ENCODE peak calls at places on chromosome 21, in five cellular contexts. One of them, this sample, is unnamed.

GRCh38 chr21:43639470-43640178 is 19.7 kb downstream of the HSF2BP start:
- DNase-seq in NCI-H187: no peak
- DNase-seq in amniotic stem cell: no peak
- DNase-seq in activated gamma-delta T cell treated with anti-CD3 and anti-CD28 coated beads, Interleukin-2, amount 50 U/mL, for 16 hours: no peak
- DNase-seq in NCI-H1092: no peak
- DNase-seq in this sample: no peak

GRCh38 chr21:43991447-43991991 is 20.6 kb upstream of the TRAPPC10 start:
- DNase-seq in NCI-H187: no peak
- DNase-seq in amniotic stem cell: no peak
- DNase-seq in activated gamma-delta T cell treated with anti-CD3 and anti-CD28 coated beads, Interleukin-2, amount 50 U/mL, for 16 hours: no peak
- DNase-seq in NCI-H1092: no peak
- DNase-seq in this sample: no peak

GRCh38 chr21:29007801-29008200 is 11.3 kb downstream of the RWDD2B start:
- DNase-seq in NCI-H187: no peak
- DNase-seq in amniotic stem cell: no peak
- DNase-seq in activated gamma-delta T cell treated with anti-CD3 and anti-CD28 coated beads, Interleukin-2, amount 50 U/mL, for 16 hours: no peak
- DNase-seq in NCI-H1092: no peak
- DNase-seq in this sample: no peak

GRCh38 chr21:32364801-32365200 is 28.0 kb downstream of the URB1 start:
- DNase-seq in NCI-H187: no peak
- DNase-seq in amniotic stem cell: no peak
- DNase-seq in activated gamma-delta T cell treated with anti-CD3 and anti-CD28 coated beads, Interleukin-2, amount 50 U/mL, for 16 hours: no peak
- DNase-seq in NCI-H1092: no peak
- DNase-seq in this sample: no peak

GRCh38 chr21:24988941-24989340 is 618.3 kb downstream of the MRPL39 start:
- DNase-seq in NCI-H187: no peak
- DNase-seq in amniotic stem cell: no peak
- DNase-seq in activated gamma-delta T cell treated with anti-CD3 and anti-CD28 coated beads, Interleukin-2, amount 50 U/mL, for 16 hours: no peak
- DNase-seq in NCI-H1092: no peak
- DNase-seq in this sample: no peak

GRCh38 chr21:25535811-25536210 is 71.5 kb downstream of the MRPL39 start:
- DNase-seq in NCI-H187: no peak
- DNase-seq in amniotic stem cell: no peak
- DNase-seq in activated gamma-delta T cell treated with anti-CD3 and anti-CD28 coated beads, Interleukin-2, amount 50 U/mL, for 16 hours: no peak
- DNase-seq in NCI-H1092: no peak
- DNase-seq in this sample: no peak

GRCh38 chr21:40950970-40951369 is 104.0 kb upstream of the DSCAM start:
- DNase-seq in NCI-H187: no peak
- DNase-seq in amniotic stem cell: no peak
- DNase-seq in activated gamma-delta T cell treated with anti-CD3 and anti-CD28 coated beads, Interleukin-2, amount 50 U/mL, for 16 hours: no peak
- DNase-seq in NCI-H1092: no peak
- DNase-seq in this sample: no peak

GRCh38 chr21:31564439-31564838 is 95.1 kb upstream of the SOD1 start:
- DNase-seq in NCI-H187: no peak
- DNase-seq in amniotic stem cell: no peak
- DNase-seq in activated gamma-delta T cell treated with anti-CD3 and anti-CD28 coated beads, Interleukin-2, amount 50 U/mL, for 16 hours: no peak
- DNase-seq in NCI-H1092: no peak
- DNase-seq in this sample: no peak

GRCh38 chr21:18430341-18430740 is 26.8 kb upstream of the TMPRSS15 start:
- DNase-seq in NCI-H187: no peak
- DNase-seq in amniotic stem cell: no peak
- DNase-seq in activated gamma-delta T cell treated with anti-CD3 and anti-CD28 coated beads, Interleukin-2, amount 50 U/mL, for 16 hours: no peak
- DNase-seq in NCI-H1092: no peak
- DNase-seq in this sample: no peak

GRCh38 chr21:45270306-45270821 is 17.3 kb downstream of the POFUT2 start:
- DNase-seq in NCI-H187: no peak
- DNase-seq in amniotic stem cell: no peak
- DNase-seq in activated gamma-delta T cell treated with anti-CD3 and anti-CD28 coated beads, Interleukin-2, amount 50 U/mL, for 16 hours: no peak
- DNase-seq in NCI-H1092: no peak
- DNase-seq in this sample: no peak

GRCh38 chr21:33428669-33429068 is 25.5 kb downstream of the IFNGR2 start:
- DNase-seq in NCI-H187: no peak
- DNase-seq in amniotic stem cell: no peak
- DNase-seq in activated gamma-delta T cell treated with anti-CD3 and anti-CD28 coated beads, Interleukin-2, amount 50 U/mL, for 16 hours: no peak
- DNase-seq in NCI-H1092: no peak
- DNase-seq in this sample: no peak